ENCODE peak calls at places on chromosome 6, in eight cellular contexts. One of them, this sample, is unnamed.

GRCh38 chr6:142692942-142693341 is 252.0 kb downstream of the HIVEP2 start:
- DNase-seq in HEK293T: peak
- DNase-seq in stimulated activated CD4-positive, alpha-beta T cell treated with anti-CD3 and anti-CD28 coated beads, Interleukin-2, amount 100 ng/mL, for 24 hours: peak
- DNase-seq in AG08395: peak
- DNase-seq in pancreas: peak
- DNase-seq in activated CD4-positive, alpha-beta T cell treated with anti-CD3 and anti-CD28 coated beads for 1 hour: peak
- DNase-seq in stimulated activated naive CD8-positive, alpha-beta T cell treated with anti-CD3 and anti-CD28 coated beads, Interleukin-15, Interleukin-2, amounts not matched to agents 100 U/mL and 50 U/mL, for 24 hours: peak
- DNase-seq in GM23338: peak
- DNase-seq in this sample: peak

GRCh38 chr6:54217018-54217417 is 91.2 kb upstream of the TINAG start:
- DNase-seq in HEK293T: no peak
- DNase-seq in stimulated activated CD4-positive, alpha-beta T cell treated with anti-CD3 and anti-CD28 coated beads, Interleukin-2, amount 100 ng/mL, for 24 hours: no peak
- DNase-seq in AG08395: no peak
- DNase-seq in pancreas: no peak
- DNase-seq in activated CD4-positive, alpha-beta T cell treated with anti-CD3 and anti-CD28 coated beads for 1 hour: no peak
- DNase-seq in stimulated activated naive CD8-positive, alpha-beta T cell treated with anti-CD3 and anti-CD28 coated beads, Interleukin-15, Interleukin-2, amounts not matched to agents 100 U/mL and 50 U/mL, for 24 hours: no peak
- DNase-seq in GM23338: no peak
- DNase-seq in this sample: no peak

GRCh38 chr6:134122775-134123174 is 70.4 kb upstream of the SLC2A12 start:
- DNase-seq in HEK293T: no peak
- DNase-seq in stimulated activated CD4-positive, alpha-beta T cell treated with anti-CD3 and anti-CD28 coated beads, Interleukin-2, amount 100 ng/mL, for 24 hours: no peak
- DNase-seq in AG08395: no peak
- DNase-seq in pancreas: no peak
- DNase-seq in activated CD4-positive, alpha-beta T cell treated with anti-CD3 and anti-CD28 coated beads for 1 hour: no peak
- DNase-seq in stimulated activated naive CD8-positive, alpha-beta T cell treated with anti-CD3 and anti-CD28 coated beads, Interleukin-15, Interleukin-2, amounts not matched to agents 100 U/mL and 50 U/mL, for 24 hours: no peak
- DNase-seq in GM23338: no peak
- DNase-seq in this sample: no peak

GRCh38 chr6:1527098-1527497 is 82.6 kb upstream of the FOXC1 start:
- DNase-seq in HEK293T: peak
- DNase-seq in stimulated activated CD4-positive, alpha-beta T cell treated with anti-CD3 and anti-CD28 coated beads, Interleukin-2, amount 100 ng/mL, for 24 hours: peak
- DNase-seq in AG08395: peak
- DNase-seq in pancreas: no peak
- DNase-seq in activated CD4-positive, alpha-beta T cell treated with anti-CD3 and anti-CD28 coated beads for 1 hour: peak
- DNase-seq in stimulated activated naive CD8-positive, alpha-beta T cell treated with anti-CD3 and anti-CD28 coated beads, Interleukin-15, Interleukin-2, amounts not matched to agents 100 U/mL and 50 U/mL, for 24 hours: no peak
- DNase-seq in GM23338: peak
- DNase-seq in this sample: peak

GRCh38 chr6:30824698-30825097 is 59.6 kb upstream of the DDR1 start:
- DNase-seq in HEK293T: no peak
- DNase-seq in stimulated activated CD4-positive, alpha-beta T cell treated with anti-CD3 and anti-CD28 coated beads, Interleukin-2, amount 100 ng/mL, for 24 hours: no peak
- DNase-seq in AG08395: no peak
- DNase-seq in pancreas: no peak
- DNase-seq in activated CD4-positive, alpha-beta T cell treated with anti-CD3 and anti-CD28 coated beads for 1 hour: no peak
- DNase-seq in stimulated activated naive CD8-positive, alpha-beta T cell treated with anti-CD3 and anti-CD28 coated beads, Interleukin-15, Interleukin-2, amounts not matched to agents 100 U/mL and 50 U/mL, for 24 hours: no peak
- DNase-seq in GM23338: no peak
- DNase-seq in this sample: no peak

GRCh38 chr6:142457638-142458406 is 156.0 kb downstream of the ADGRG6 start:
- DNase-seq in HEK293T: no peak
- DNase-seq in stimulated activated CD4-positive, alpha-beta T cell treated with anti-CD3 and anti-CD28 coated beads, Interleukin-2, amount 100 ng/mL, for 24 hours: no peak
- DNase-seq in AG08395: no peak
- DNase-seq in pancreas: no peak
- DNase-seq in activated CD4-positive, alpha-beta T cell treated with anti-CD3 and anti-CD28 coated beads for 1 hour: no peak
- DNase-seq in stimulated activated naive CD8-positive, alpha-beta T cell treated with anti-CD3 and anti-CD28 coated beads, Interleukin-15, Interleukin-2, amounts not matched to agents 100 U/mL and 50 U/mL, for 24 hours: no peak
- DNase-seq in GM23338: no peak
- DNase-seq in this sample: no peak

GRCh38 chr6:85126448-85127178 is 323.3 kb upstream of the NT5E start:
- DNase-seq in HEK293T: peak
- DNase-seq in stimulated activated CD4-positive, alpha-beta T cell treated with anti-CD3 and anti-CD28 coated beads, Interleukin-2, amount 100 ng/mL, for 24 hours: no peak
- DNase-seq in AG08395: peak
- DNase-seq in pancreas: no peak
- DNase-seq in activated CD4-positive, alpha-beta T cell treated with anti-CD3 and anti-CD28 coated beads for 1 hour: no peak
- DNase-seq in stimulated activated naive CD8-positive, alpha-beta T cell treated with anti-CD3 and anti-CD28 coated beads, Interleukin-15, Interleukin-2, amounts not matched to agents 100 U/mL and 50 U/mL, for 24 hours: peak
- DNase-seq in GM23338: peak
- DNase-seq in this sample: no peak

GRCh38 chr6:168232528-168232927 is 87.0 kb downstream of the DACT2 start:
- DNase-seq in HEK293T: no peak
- DNase-seq in stimulated activated CD4-positive, alpha-beta T cell treated with anti-CD3 and anti-CD28 coated beads, Interleukin-2, amount 100 ng/mL, for 24 hours: no peak
- DNase-seq in AG08395: no peak
- DNase-seq in pancreas: no peak
- DNase-seq in activated CD4-positive, alpha-beta T cell treated with anti-CD3 and anti-CD28 coated beads for 1 hour: no peak
- DNase-seq in stimulated activated naive CD8-positive, alpha-beta T cell treated with anti-CD3 and anti-CD28 coated beads, Interleukin-15, Interleukin-2, amounts not matched to agents 100 U/mL and 50 U/mL, for 24 hours: no peak
- DNase-seq in GM23338: no peak
- DNase-seq in this sample: no peak

GRCh38 chr6:8831366-8832152 is 396.2 kb upstream of the SLC35B3 start:
- DNase-seq in HEK293T: no peak
- DNase-seq in stimulated activated CD4-positive, alpha-beta T cell treated with anti-CD3 and anti-CD28 coated beads, Interleukin-2, amount 100 ng/mL, for 24 hours: no peak
- DNase-seq in AG08395: no peak
- DNase-seq in pancreas: no peak
- DNase-seq in activated CD4-positive, alpha-beta T cell treated with anti-CD3 and anti-CD28 coated beads for 1 hour: no peak
- DNase-seq in stimulated activated naive CD8-positive, alpha-beta T cell treated with anti-CD3 and anti-CD28 coated beads, Interleukin-15, Interleukin-2, amounts not matched to agents 100 U/mL and 50 U/mL, for 24 hours: no peak
- DNase-seq in GM23338: no peak
- DNase-seq in this sample: no peak

GRCh38 chr6:116005508-116005855 is 55.2 kb downstream of the FRK start:
- DNase-seq in HEK293T: no peak
- DNase-seq in stimulated activated CD4-positive, alpha-beta T cell treated with anti-CD3 and anti-CD28 coated beads, Interleukin-2, amount 100 ng/mL, for 24 hours: no peak
- DNase-seq in AG08395: peak
- DNase-seq in pancreas: no peak
- DNase-seq in activated CD4-positive, alpha-beta T cell treated with anti-CD3 and anti-CD28 coated beads for 1 hour: no peak
- DNase-seq in stimulated activated naive CD8-positive, alpha-beta T cell treated with anti-CD3 and anti-CD28 coated beads, Interleukin-15, Interleukin-2, amounts not matched to agents 100 U/mL and 50 U/mL, for 24 hours: no peak
- DNase-seq in GM23338: no peak
- DNase-seq in this sample: no peak

GRCh38 chr6:48747040-48747439 is 636.0 kb upstream of the PTCHD4 start:
- DNase-seq in HEK293T: no peak
- DNase-seq in stimulated activated CD4-positive, alpha-beta T cell treated with anti-CD3 and anti-CD28 coated beads, Interleukin-2, amount 100 ng/mL, for 24 hours: no peak
- DNase-seq in AG08395: no peak
- DNase-seq in pancreas: no peak
- DNase-seq in activated CD4-positive, alpha-beta T cell treated with anti-CD3 and anti-CD28 coated beads for 1 hour: no peak
- DNase-seq in stimulated activated naive CD8-positive, alpha-beta T cell treated with anti-CD3 and anti-CD28 coated beads, Interleukin-15, Interleukin-2, amounts not matched to agents 100 U/mL and 50 U/mL, for 24 hours: no peak
- DNase-seq in GM23338: no peak
- DNase-seq in this sample: no peak

GRCh38 chr6:3264356-3264755 is 5.6 kb downstream of the PSMG4 start:
- DNase-seq in HEK293T: no peak
- DNase-seq in stimulated activated CD4-positive, alpha-beta T cell treated with anti-CD3 and anti-CD28 coated beads, Interleukin-2, amount 100 ng/mL, for 24 hours: no peak
- DNase-seq in AG08395: no peak
- DNase-seq in pancreas: no peak
- DNase-seq in activated CD4-positive, alpha-beta T cell treated with anti-CD3 and anti-CD28 coated beads for 1 hour: no peak
- DNase-seq in stimulated activated naive CD8-positive, alpha-beta T cell treated with anti-CD3 and anti-CD28 coated beads, Interleukin-15, Interleukin-2, amounts not matched to agents 100 U/mL and 50 U/mL, for 24 hours: no peak
- DNase-seq in GM23338: no peak
- DNase-seq in this sample: no peak

GRCh38 chr6:79861023-79861422 is 86.3 kb downstream of the ELOVL4 start:
- DNase-seq in HEK293T: no peak
- DNase-seq in stimulated activated CD4-positive, alpha-beta T cell treated with anti-CD3 and anti-CD28 coated beads, Interleukin-2, amount 100 ng/mL, for 24 hours: no peak
- DNase-seq in AG08395: no peak
- DNase-seq in pancreas: no peak
- DNase-seq in activated CD4-positive, alpha-beta T cell treated with anti-CD3 and anti-CD28 coated beads for 1 hour: no peak
- DNase-seq in stimulated activated naive CD8-positive, alpha-beta T cell treated with anti-CD3 and anti-CD28 coated beads, Interleukin-15, Interleukin-2, amounts not matched to agents 100 U/mL and 50 U/mL, for 24 hours: no peak
- DNase-seq in GM23338: no peak
- DNase-seq in this sample: no peak

GRCh38 chr6:122426597-122426996 is 27.1 kb downstream of the HSF2 start:
- DNase-seq in HEK293T: no peak
- DNase-seq in stimulated activated CD4-positive, alpha-beta T cell treated with anti-CD3 and anti-CD28 coated beads, Interleukin-2, amount 100 ng/mL, for 24 hours: no peak
- DNase-seq in AG08395: no peak
- DNase-seq in pancreas: no peak
- DNase-seq in activated CD4-positive, alpha-beta T cell treated with anti-CD3 and anti-CD28 coated beads for 1 hour: no peak
- DNase-seq in stimulated activated naive CD8-positive, alpha-beta T cell treated with anti-CD3 and anti-CD28 coated beads, Interleukin-15, Interleukin-2, amounts not matched to agents 100 U/mL and 50 U/mL, for 24 hours: no peak
- DNase-seq in GM23338: no peak
- DNase-seq in this sample: no peak

GRCh38 chr6:8166156-8166555 is 63.8 kb upstream of the EEF1E1 start:
- DNase-seq in HEK293T: no peak
- DNase-seq in stimulated activated CD4-positive, alpha-beta T cell treated with anti-CD3 and anti-CD28 coated beads, Interleukin-2, amount 100 ng/mL, for 24 hours: no peak
- DNase-seq in AG08395: no peak
- DNase-seq in pancreas: no peak
- DNase-seq in activated CD4-positive, alpha-beta T cell treated with anti-CD3 and anti-CD28 coated beads for 1 hour: no peak
- DNase-seq in stimulated activated naive CD8-positive, alpha-beta T cell treated with anti-CD3 and anti-CD28 coated beads, Interleukin-15, Interleukin-2, amounts not matched to agents 100 U/mL and 50 U/mL, for 24 hours: no peak
- DNase-seq in GM23338: no peak
- DNase-seq in this sample: no peak

GRCh38 chr6:116564921-116565872 is 6.1 kb upstream of the RWDD1 start:
- DNase-seq in HEK293T: no peak
- DNase-seq in stimulated activated CD4-positive, alpha-beta T cell treated with anti-CD3 and anti-CD28 coated beads, Interleukin-2, amount 100 ng/mL, for 24 hours: no peak
- DNase-seq in AG08395: no peak
- DNase-seq in pancreas: peak
- DNase-seq in activated CD4-positive, alpha-beta T cell treated with anti-CD3 and anti-CD28 coated beads for 1 hour: no peak
- DNase-seq in stimulated activated naive CD8-positive, alpha-beta T cell treated with anti-CD3 and anti-CD28 coated beads, Interleukin-15, Interleukin-2, amounts not matched to agents 100 U/mL and 50 U/mL, for 24 hours: peak
- DNase-seq in GM23338: peak
- DNase-seq in this sample: no peak

GRCh38 chr6:1436334-1437306 is 47.2 kb downstream of the FOXF2 start:
- DNase-seq in HEK293T: peak
- DNase-seq in stimulated activated CD4-positive, alpha-beta T cell treated with anti-CD3 and anti-CD28 coated beads, Interleukin-2, amount 100 ng/mL, for 24 hours: peak
- DNase-seq in AG08395: peak
- DNase-seq in pancreas: no peak
- DNase-seq in activated CD4-positive, alpha-beta T cell treated with anti-CD3 and anti-CD28 coated beads for 1 hour: no peak
- DNase-seq in stimulated activated naive CD8-positive, alpha-beta T cell treated with anti-CD3 and anti-CD28 coated beads, Interleukin-15, Interleukin-2, amounts not matched to agents 100 U/mL and 50 U/mL, for 24 hours: peak
- DNase-seq in GM23338: peak
- DNase-seq in this sample: peak

GRCh38 chr6:53793318-53793975 is 1.4 kb upstream of the LRRC1 start:
- DNase-seq in HEK293T: peak
- DNase-seq in stimulated activated CD4-positive, alpha-beta T cell treated with anti-CD3 and anti-CD28 coated beads, Interleukin-2, amount 100 ng/mL, for 24 hours: peak
- DNase-seq in AG08395: no peak
- DNase-seq in pancreas: peak
- DNase-seq in activated CD4-positive, alpha-beta T cell treated with anti-CD3 and anti-CD28 coated beads for 1 hour: no peak
- DNase-seq in stimulated activated naive CD8-positive, alpha-beta T cell treated with anti-CD3 and anti-CD28 coated beads, Interleukin-15, Interleukin-2, amounts not matched to agents 100 U/mL and 50 U/mL, for 24 hours: peak
- DNase-seq in GM23338: peak
- DNase-seq in this sample: peak

GRCh38 chr6:159979136-159979874 is 10.4 kb downstream of the IGF2R start:
- DNase-seq in HEK293T: no peak
- DNase-seq in stimulated activated CD4-positive, alpha-beta T cell treated with anti-CD3 and anti-CD28 coated beads, Interleukin-2, amount 100 ng/mL, for 24 hours: peak
- DNase-seq in AG08395: peak
- DNase-seq in pancreas: no peak
- DNase-seq in activated CD4-positive, alpha-beta T cell treated with anti-CD3 and anti-CD28 coated beads for 1 hour: peak
- DNase-seq in stimulated activated naive CD8-positive, alpha-beta T cell treated with anti-CD3 and anti-CD28 coated beads, Interleukin-15, Interleukin-2, amounts not matched to agents 100 U/mL and 50 U/mL, for 24 hours: peak
- DNase-seq in GM23338: no peak
- DNase-seq in this sample: peak

This sample was measured in activated CD8-positive, alpha-beta memory T cell treated with anti-CD3 and anti-CD28 coated beads, Interleukin-2, amount 10 ng/mL, durations not matched to agents 7 days and 5 days.